ENCODE peak calls at places on chromosomes 16 and 17, in six cellular contexts. B is brain microvascular endothelial cell, J is psoas muscle, C is testis, X is mucosa of descending colon, U is ovary. E is an unnamed sample.

GRCh38 chr17:15354256-15354655 is 12.9 kb upstream of the TEKT3 start:
- DNase-seq in B (no peak), X (no peak), C (no peak), J (no peak), U (no peak), E (no peak)

GRCh38 chr17:82257473-82257872 is 16.0 kb downstream of the CSNK1D start:
- DNase-seq in C (peak; percentile 65), J (peak; percentile 83), X (no peak), B (peak; percentile 55), U (peak; percentile 40), E (no peak)

GRCh38 chr16:4263504-4264436 is 9.1 kb downstream of the TFAP4 start:
- DNase-seq in X (peak; percentile 71), C (peak; percentile 86), B (peak; percentile 22), U (peak; percentile 95), J (peak; percentile 88), E (peak; percentile 72)

GRCh38 chr17:80109066-80109618 is 7.8 kb downstream of the GAA start:
- DNase-seq in B (no peak), U (no peak), C (no peak), X (no peak), J (peak; percentile 15), E (no peak)

GRCh38 chr16:11255737-11256656 is at the start of gene SOCS1:
- DNase-seq in B (peak; percentile 74), J (peak; percentile 91), X (peak; percentile 90), C (peak; percentile 90), U (peak; percentile 93), E (peak; percentile 89)

GRCh38 chr17:81509687-81510523 is 2.7 kb downstream of the ACTG1 start:
- DNase-seq in B (no peak), X (no peak), C (no peak), J (no peak), U (no peak), E (no peak)

GRCh38 chr17:55421179-55421934 is at the start of gene MMD:
- DNase-seq in C (peak; percentile 32), B (no peak), X (peak; percentile 68), J (peak; percentile 60), U (no peak), E (peak; percentile 64)

GRCh38 chr16:50213939-50214519 is 52.3 kb upstream of the ADCY7 start:
- DNase-seq in B (peak; percentile 37), U (no peak), J (no peak), X (peak; percentile 31), C (no peak), E (no peak)

GRCh38 chr16:50675686-50676610 is 5.2 kb downstream of the SNX20 start:
- DNase-seq in B (no peak), J (no peak), U (no peak), X (no peak), C (no peak), E (no peak)

GRCh38 chr16:88681709-88682451 is 4.4 kb downstream of the SNAI3 start:
- DNase-seq in J (peak; percentile 65), X (peak; percentile 69), U (no peak), B (no peak), C (peak; percentile 65), E (no peak)

GRCh38 chr16:84791088-84791487 is 28.7 kb upstream of the CRISPLD2 start:
- DNase-seq in C (no peak), B (no peak), U (no peak), J (no peak), X (no peak), E (no peak)

GRCh38 chr17:74213897-74214386 is 571 bp downstream of the TTYH2 start:
- DNase-seq in U (peak; percentile 76), C (no peak), B (no peak), J (peak; percentile 72), X (no peak), E (no peak)

GRCh38 chr16:62194828-62195227 is 158.6 kb upstream of the CDH8 start:
- DNase-seq in C (no peak), B (no peak), X (no peak), U (no peak), J (no peak), E (no peak)

GRCh38 chr16:86668136-86668535 is 89.8 kb downstream of the FOXL1 start:
- DNase-seq in X (no peak), C (no peak), J (no peak), B (peak; percentile 91), U (no peak), E (no peak)

GRCh38 chr17:33390479-33391027 is 97.5 kb upstream of the ASIC2 start:
- DNase-seq in B (peak; percentile 0), U (no peak), J (no peak), C (no peak), X (no peak), E (no peak)

GRCh38 chr16:49833055-49833454 is 22.9 kb downstream of the ZNF423 start:
- DNase-seq in C (peak; percentile 78), J (peak; percentile 82), B (no peak), X (peak; percentile 59), U (peak; percentile 63), E (peak; percentile 82)

GRCh38 chr17:18224428-18225120 is 861 bp upstream of the LLGL1 start:
- DNase-seq in X (peak; percentile 12), U (peak; percentile 64), J (no peak), C (peak; percentile 52), B (no peak), E (no peak)

GRCh38 chr17:29390856-29391631 is 881 bp downstream of the TAOK1 start:
- DNase-seq in B (peak; percentile 21), U (no peak), J (peak; percentile 55), X (peak; percentile 27), C (peak; percentile 45), E (no peak)

GRCh38 chr17:57284984-57285646 is 28.8 kb downstream of the MSI2 start:
- DNase-seq in B (no peak), C (peak; percentile 88), J (no peak), U (peak; percentile 63), X (peak; percentile 12), E (no peak)

GRCh38 chr16:85312642-85313540 is 200.6 kb upstream of the CIBAR2 start:
- DNase-seq in B (no peak), X (no peak), U (no peak), J (no peak), C (peak; percentile 59), E (no peak)

GRCh38 chr16:71358464-71359031 is at the start of gene CALB2:
- DNase-seq in J (peak; percentile 73), C (peak; percentile 88), X (peak; percentile 82), B (peak; percentile 24), U (peak; percentile 74), E (no peak)

GRCh38 chr16:3738128-3738527 is 20.8 kb upstream of the TRAP1 start:
- DNase-seq in C (no peak), J (no peak), U (no peak), B (no peak), X (no peak), E (peak; percentile 2)

GRCh38 chr16:53216798-53217197 is 162.0 kb downstream of the CHD9 start:
- DNase-seq in B (no peak), J (no peak), C (no peak), U (no peak), X (no peak), E (no peak)

GRCh38 chr16:53219795-53220194 is 165.0 kb downstream of the CHD9 start:
- DNase-seq in B (no peak), C (no peak), U (no peak), X (no peak), J (no peak), E (no peak)

GRCh38 chr16:53224932-53225533 is 170.2 kb downstream of the CHD9 start:
- DNase-seq in U (no peak), B (peak; percentile 10), X (no peak), C (no peak), J (no peak), E (no peak)

DNA sequence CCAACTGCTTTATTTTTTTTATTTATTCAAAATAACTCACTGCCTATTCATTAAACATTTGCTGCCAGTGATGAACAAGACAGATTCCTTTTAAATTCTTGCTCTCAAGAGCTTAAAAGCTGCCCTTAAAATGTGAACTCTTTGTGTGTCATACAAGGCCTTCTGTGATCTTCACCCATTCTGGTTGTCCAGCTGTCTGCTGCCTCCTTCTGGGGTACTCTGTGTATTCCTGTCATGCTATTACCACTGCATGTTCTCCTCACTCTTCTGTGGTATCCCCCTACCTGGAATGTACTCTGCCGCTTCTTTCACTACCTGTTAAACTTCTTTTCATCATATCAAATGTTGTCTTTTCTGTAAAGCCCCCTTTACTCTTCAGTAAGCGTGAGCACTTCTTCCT is 165.8 kb downstream of the CHD9 start:
- DNase-seq in B (peak; percentile 45), U (no peak), C (no peak), X (peak; percentile 30), J (no peak), E (no peak)
- TF ChIP-seq CTCF in B (peak; percentile 59), U (no peak), C (no peak), X (no peak), J (peak; percentile 25), E (peak; percentile 28)

DNA sequence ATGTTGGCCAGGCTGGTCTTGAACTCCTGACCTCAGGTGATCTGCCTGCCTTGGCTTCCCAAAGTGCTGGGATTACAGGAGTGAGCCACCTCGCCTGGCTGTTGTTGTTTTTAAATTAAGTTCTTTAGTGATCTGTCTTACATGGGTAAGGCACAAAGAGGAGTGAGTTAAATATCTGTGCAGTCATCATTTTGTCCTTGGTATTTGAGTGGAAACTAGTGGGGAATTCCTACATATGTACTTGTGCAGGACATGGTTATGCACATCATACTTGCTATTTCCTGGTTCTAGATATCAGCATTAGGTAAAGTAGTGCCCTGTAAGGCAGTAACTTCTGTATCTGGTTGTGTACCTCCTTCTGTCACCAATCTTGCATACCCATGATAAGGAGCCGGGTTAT is 3.7 kb downstream of the KPNB1 start:
- DNase-seq in J (no peak), C (no peak), U (no peak), B (no peak), X (no peak), E (no peak)
- H3K36me3 ChIP-seq in J (peaks cover 75% of the 10 kb centered on the region), C (no peaks in the 10 kb centered on the region), U (no peaks in the 10 kb centered on the region), B (peaks cover 57% of the 10 kb centered on the region), X (peaks cover 11% of the 10 kb centered on the region), E (peaks cover 64% of the 10 kb centered on the region)

GRCh38 chr16:9212621-9213020 is 121.2 kb downstream of the HAPSTR1 start:
- DNase-seq in U (no peak), X (no peak), C (no peak), J (no peak), B (no peak), E (no peak)
- TF ChIP-seq CTCF in U (no peak), X (no peak), C (no peak), J (no peak), B (no peak), E (no peak)

GRCh38 chr16:67238806-67239470 is 8.3 kb downstream of the FHOD1 start:
- DNase-seq in J (peak; percentile 58), U (no peak), C (no peak), X (no peak), B (no peak), E (no peak)
- H3K36me3 ChIP-seq in J (peaks cover 59% of the 10 kb centered on the region), U (no peaks in the 10 kb centered on the region), C (no peaks in the 10 kb centered on the region), X (peaks cover 8% of the 10 kb centered on the region), B (peaks cover 53% of the 10 kb centered on the region), E (peaks cover 47% of the 10 kb centered on the region)

DNA sequence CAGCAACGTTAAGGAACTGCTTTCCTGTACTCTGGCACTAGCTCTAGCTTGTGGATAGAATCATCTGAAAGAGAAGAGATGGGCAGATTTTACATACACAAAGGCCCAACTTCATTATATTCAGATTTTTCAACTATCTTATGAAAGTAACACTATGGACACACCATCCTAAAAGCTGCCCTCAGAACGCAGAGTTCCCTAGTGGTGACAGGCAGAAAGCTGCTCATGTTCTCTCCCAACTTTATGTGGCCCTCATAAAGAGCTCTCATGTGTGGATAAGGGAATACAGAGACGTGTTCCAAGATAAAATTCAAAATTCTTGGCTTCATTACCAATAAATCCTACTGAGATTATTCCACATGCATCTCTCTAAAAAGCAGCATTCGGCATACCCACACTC is 1.5 kb downstream of the CFAP20 start:
- DNase-seq in X (no peak), J (no peak), U (no peak), C (no peak), B (no peak), E (no peak)
- TF ChIP-seq CTCF in X (no peak), J (no peak), U (no peak), C (no peak), B (peak; percentile 53), E (no peak)

GRCh38 chr17:62597150-62597549 is 30.3 kb upstream of the MRC2 start:
- DNase-seq in X (no peak), B (no peak), U (no peak), J (no peak), C (no peak), E (no peak)
- H3K36me3 ChIP-seq in X (no peaks in the 10 kb centered on the region), B (peaks cover 38% of the 10 kb centered on the region), U (no peaks in the 10 kb centered on the region), J (peaks cover 74% of the 10 kb centered on the region), C (no peaks in the 10 kb centered on the region), E (peaks cover 49% of the 10 kb centered on the region)

E was measured in ascending aorta.